ENCODE peak calls at places on chromosomes 7 and 10, in seven cellular contexts. L is dorsolateral prefrontal cortex; D is body of pancreas; Q is glutamatergic neuron; C is CD8-positive, alpha-beta T cell; G is upper lobe of left lung; F is heart right ventricle. V is an unnamed sample.
A peak's percentile ranks its signal among the peaks of the same experiment; 100 is the strongest.

GRCh38 chr7:5797716-5798115 is 16.3 kb upstream of the RNF216 start:
- DNase-seq in D (no peak), G (no peak), F (no peak), Q (no peak), C (no peak), L (no peak), V (no peak)

GRCh38 chr7:101853684-101854083 is 36.3 kb downstream of the CUX1 start:
- DNase-seq in F (no peak), L (no peak), D (no peak), G (no peak), Q (no peak), C (no peak), V (no peak)

GRCh38 chr7:8277394-8277982 is 15.5 kb upstream of the ICA1 start:
- DNase-seq in D (no peak), G (no peak), L (no peak), C (no peak), Q (no peak), F (no peak), V (no peak)

GRCh38 chr7:49483142-49483541 is 290.3 kb upstream of the VWC2 start:
- DNase-seq in C (no peak), F (peak; percentile 6), L (no peak), Q (no peak), G (no peak), D (no peak), V (no peak)

GRCh38 chr10:102674566-102674965 is 30.3 kb downstream of the TRIM8 start:
- DNase-seq in C (no peak), F (no peak), G (no peak), D (no peak), Q (no peak), L (no peak), V (no peak)

GRCh38 chr7:140639366-140640053 is 1.1 kb downstream of the DENND2A start:
- DNase-seq in C (no peak), L (no peak), F (peak; percentile 76), G (no peak), D (no peak), Q (peak; percentile 42), V (no peak)

GRCh38 chr10:77185696-77186095 is 451.9 kb downstream of the KCNMA1 start:
- DNase-seq in F (no peak), L (no peak), D (no peak), Q (no peak), C (no peak), G (peak; percentile 60), V (no peak)

GRCh38 chr10:132281915-132282666 is 25.7 kb downstream of the STK32C start:
- DNase-seq in Q (peak; percentile 74), F (no peak), G (no peak), L (peak; percentile 35), D (no peak), C (no peak), V (no peak)

GRCh38 chr7:158325530-158326381 is 261.9 kb downstream of the PTPRN2 start:
- DNase-seq in Q (peak; percentile 85), D (no peak), L (no peak), F (no peak), C (no peak), G (no peak), V (no peak)

GRCh38 chr10:131205556-131205955 is 106.0 kb downstream of the TCERG1L start:
- DNase-seq in C (no peak), F (no peak), Q (no peak), L (no peak), G (peak; percentile 18), D (no peak), V (no peak)

GRCh38 chr10:34766256-34766580 is 48.9 kb downstream of the PARD3 start:
- DNase-seq in L (no peak), D (no peak), Q (no peak), G (no peak), C (no peak), F (no peak), V (no peak)

GRCh38 chr10:50358411-50358810 is 107.1 kb upstream of the ASAH2 start:
- DNase-seq in F (no peak), Q (no peak), C (no peak), D (no peak), G (no peak), L (no peak), V (no peak)

GRCh38 chr7:90387470-90388240 is 15.6 kb upstream of the CLDN12 start:
- DNase-seq in F (no peak), G (no peak), C (no peak), D (no peak), Q (no peak), L (no peak), V (no peak)

GRCh38 chr7:44695756-44696155 is 52.9 kb upstream of the ZMIZ2 start:
- DNase-seq in F (no peak), G (no peak), L (peak; percentile 60), Q (no peak), C (no peak), D (no peak), V (no peak)

GRCh38 chr10:23283680-23284079 is 60.9 kb downstream of the C10orf67 start:
- DNase-seq in L (no peak), G (no peak), F (no peak), D (no peak), C (no peak), Q (no peak), V (no peak)

GRCh38 chr10:62027841-62028501 is 126.5 kb downstream of the ARID5B start:
- DNase-seq in G (no peak), Q (no peak), C (no peak), D (no peak), L (no peak), F (no peak), V (no peak)

GRCh38 chr10:100009283-100009792 is 409 bp downstream of the DNMBP start:
- DNase-seq in Q (peak; percentile 23), C (no peak), F (peak; percentile 60), L (peak; percentile 43), D (peak; percentile 16), G (peak; percentile 70), V (no peak)

GRCh38 chr10:613217-613616 is 76.3 kb downstream of the DIP2C start:
- DNase-seq in D (peak; percentile 88), F (peak; percentile 45), Q (no peak), G (peak; percentile 76), C (no peak), L (no peak), V (no peak)

GRCh38 chr7:6656413-6656812 is 19.3 kb downstream of the ZNF316 start:
- DNase-seq in G (no peak), Q (no peak), L (no peak), D (no peak), F (no peak), C (no peak), V (no peak)

GRCh38 chr7:108442039-108442568 is 14.1 kb downstream of the NRCAM start:
- DNase-seq in D (no peak), F (no peak), C (no peak), Q (peak; percentile 43), L (peak; percentile 14), G (no peak), V (no peak)

GRCh38 chr7:38682602-38683001 is 51.4 kb upstream of the AMPH start:
- DNase-seq in G (no peak), L (no peak), D (no peak), C (no peak), Q (no peak), F (no peak), V (no peak)

GRCh38 chr7:11341285-11341944 is 367.7 kb downstream of the PHF14 start:
- DNase-seq in Q (no peak), G (no peak), F (no peak), D (no peak), C (no peak), L (peak; percentile 5), V (no peak)

GRCh38 chr7:16421333-16422099 is at the start of gene CRPPA:
- DNase-seq in L (peak; percentile 43), C (peak; percentile 21), G (no peak), D (peak; percentile 47), Q (peak; percentile 77), F (peak; percentile 21), V (no peak)

GRCh38 chr7:16420649-16421332 is 547 bp downstream of the CRPPA start:
- DNase-seq in F (peak; percentile 90), Q (peak; percentile 82), L (peak; percentile 85), G (peak; percentile 85), D (peak; percentile 87), C (peak; percentile 77), V (no peak)

GRCh38 chr7:16423761-16424160 is 2.4 kb upstream of the CRPPA start:
- DNase-seq in Q (no peak), F (no peak), L (no peak), G (no peak), C (no peak), D (no peak), V (no peak)

GRCh38 chr7:16422917-16423316 is 1.6 kb upstream of the CRPPA start:
- DNase-seq in F (no peak), G (no peak), Q (no peak), D (no peak), C (no peak), L (no peak), V (no peak)

DNA sequence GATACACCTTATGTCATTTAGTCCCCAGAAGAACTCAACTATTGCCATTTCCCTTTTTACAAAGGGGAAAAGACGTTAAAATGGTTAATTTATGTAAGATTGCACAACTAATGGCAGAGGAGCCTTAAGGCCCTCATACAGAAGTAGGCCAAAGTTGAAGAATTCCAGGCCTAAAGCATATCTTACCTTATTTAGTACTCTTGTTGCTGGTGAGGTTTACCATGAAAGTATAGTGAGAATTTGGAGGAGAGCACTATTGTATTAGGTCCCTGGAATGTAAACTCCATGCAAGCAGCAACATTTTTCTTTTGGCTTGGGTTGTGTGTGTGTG is 727 bp upstream of the CRPPA start:
- DNase-seq in F (no peak), Q (no peak), G (no peak), D (no peak), C (no peak), L (no peak), V (no peak)
- TF ChIP-seq CTCF in F (no peak), Q (no peak), G (no peak), D (no peak), C (no peak), L (no peak), V (no peak)

DNA sequence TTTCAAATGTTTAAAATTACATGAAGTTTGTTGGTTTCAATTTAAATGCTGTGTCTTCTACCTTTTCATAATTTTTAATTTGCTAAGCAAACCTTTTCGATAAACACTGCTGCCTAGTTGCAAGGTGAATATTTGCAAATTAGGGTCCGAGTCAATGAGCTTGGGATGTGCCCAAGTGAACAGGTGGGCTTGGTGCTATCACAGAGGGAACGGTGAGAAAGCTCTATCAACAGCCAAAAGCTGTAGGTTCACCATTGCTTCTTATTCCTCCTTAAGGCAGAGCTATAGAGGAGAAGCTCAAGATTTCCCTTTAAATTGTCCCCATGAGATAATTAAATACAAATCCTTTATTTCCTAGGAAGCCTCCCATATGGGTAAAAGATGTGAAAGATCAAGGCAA is 245.3 kb upstream of the CELF2 start:
- DNase-seq in G (no peak), Q (no peak), L (no peak), D (no peak), C (no peak), F (no peak), V (no peak)
- TF ChIP-seq CTCF in G (no peak), Q (no peak), L (no peak), D (no peak), C (no peak), F (no peak), V (no peak)

GRCh38 chr10:97238855-97239254 is 53.1 kb upstream of the SLIT1 start:
- DNase-seq in G (no peak), D (no peak), Q (no peak), C (no peak), F (no peak), L (no peak), V (no peak)

GRCh38 chr10:97243836-97244235 is 48.6 kb downstream of the ARHGAP19 start:
- DNase-seq in Q (no peak), C (no peak), L (no peak), D (no peak), F (no peak), G (no peak), V (no peak)
- TF ChIP-seq CTCF in Q (no peak), C (no peak), L (no peak), D (no peak), F (no peak), G (no peak), V (no peak)

GRCh38 chr10:61024801-61025201 is 80.8 kb upstream of the RHOBTB1 start:
- DNase-seq in C (no peak), D (no peak), F (no peak), Q (peak; percentile 51), G (no peak), L (no peak), V (no peak)
- TF ChIP-seq CTCF in C (no peak), D (peak; percentile 38), F (peak; percentile 48), Q (peak; percentile 74), G (no peak), L (peak; percentile 71), V (peak; percentile 70)

V was measured in GM06990.